ENCODE peak calls at places on chromosomes 7 and 10, in four cellular contexts. Z is stomach, C is lung, E is IMR-90. B is an unnamed sample. For H3K4me1, the result is how much of the 10 kb centered on the place peaks cover.

GRCh38 chr7:7653568-7654187 is 13.1 kb downstream of the UMAD1 start:
- DNase-seq in Z (no peak), C (no peak), E (no peak), B (no peak)

GRCh38 chr7:106239406-106239805 is 45.4 kb downstream of the NAMPT start:
- DNase-seq in Z (peak), C (no peak), E (no peak), B (peak)

GRCh38 chr10:15478950-15479349 is 107.9 kb upstream of the FAM171A1 start:
- DNase-seq in Z (no peak), C (no peak), E (no peak), B (no peak)

GRCh38 chr7:156764016-156764669 is 123.6 kb downstream of the RNF32 start:
- DNase-seq in Z (peak), C (peak), E (peak), B (no peak)

GRCh38 chr10:58631715-58632114 is 119.0 kb downstream of the BICC1 start:
- DNase-seq in Z (no peak), C (no peak), E (no peak), B (no peak)

GRCh38 chr10:73886625-73887024 is 12.3 kb upstream of the CAMK2G start:
- DNase-seq in Z (no peak), C (no peak), E (no peak), B (peak)

GRCh38 chr7:95549818-95550529 is 46.3 kb downstream of the PDK4 start:
- DNase-seq in Z (peak), C (peak), E (peak), B (peak)

GRCh38 chr10:63114031-63114814 is 18.9 kb upstream of the NRBF2 start:
- DNase-seq in Z (peak), C (peak), E (peak), B (no peak)

GRCh38 chr7:80819503-80819902 is 99.3 kb downstream of the SEMA3C start:
- DNase-seq in Z (no peak), C (no peak), E (no peak), B (no peak)

GRCh38 chr10:89302628-89303027 is 782 bp downstream of the IFIT2 start:
- DNase-seq in Z (no peak), C (no peak), E (no peak), B (peak)

GRCh38 chr7:25752967-25753791 is 398.8 kb upstream of the NFE2L3 start:
- DNase-seq in Z (no peak), C (no peak), E (no peak), B (no peak)

GRCh38 chr7:2523941-2524807 is 4.6 kb downstream of the LFNG start:
- DNase-seq in Z (peak), C (peak), E (peak), B (peak)

GRCh38 chr7:115477193-115477651 is 553.3 kb downstream of the TFEC start:
- DNase-seq in Z (no peak), C (no peak), E (no peak), B (no peak)

GRCh38 chr7:132575336-132575986 is 809 bp downstream of the PLXNA4 start:
- DNase-seq in Z (no peak), C (no peak), E (peak), B (no peak)

GRCh38 chr7:120276720-120277119 is 3.7 kb downstream of the KCND2 start:
- DNase-seq in Z (no peak), C (no peak), E (no peak), B (no peak)

GRCh38 chr7:158570449-158571170 is 17.0 kb downstream of the PTPRN2 start:
- DNase-seq in Z (no peak), C (no peak), E (no peak), B (no peak)

GRCh38 chr10:94138391-94138790 is 144.7 kb downstream of the PLCE1 start:
- DNase-seq in Z (no peak), C (no peak), E (peak), B (no peak)

GRCh38 chr7:7181519-7182155 is 707 bp upstream of the C1GALT1 start:
- DNase-seq in Z (peak), C (peak), E (peak), B (peak)

GRCh38 chr7:132435016-132435990 is 141.0 kb downstream of the PLXNA4 start:
- DNase-seq in Z (no peak), C (no peak), E (no peak), B (no peak)

GRCh38 chr7:7173956-7174632 is 8.2 kb upstream of the C1GALT1 start:
- DNase-seq in Z (no peak), C (no peak), E (no peak), B (no peak)

GRCh38 chr10:58952747-58953466 is 223.5 kb upstream of the PHYHIPL start:
- DNase-seq in Z (peak), C (no peak), E (peak), B (no peak)

GRCh38 chr7:121595949-121596692 is 200.0 kb upstream of the FAM3C start:
- DNase-seq in Z (no peak), C (no peak), E (no peak), B (no peak)

GRCh38 chr7:13508586-13508985 is 480.9 kb downstream of the ETV1 start:
- DNase-seq in Z (no peak), C (no peak), E (no peak), B (no peak)

GRCh38 chr7:151013728-151014497 is 10.4 kb downstream of the ATG9B start:
- DNase-seq in Z (peak), C (no peak), E (peak), B (no peak)
- H3K4me1 ChIP-seq in Z (under half), C (under half), E (under half), B (under half)

GRCh38 chr10:30215631-30216030 is 133.4 kb downstream of the MTPAP start:
- DNase-seq in Z (no peak), C (no peak), E (no peak), B (no peak)

GRCh38 chr10:30215131-30215530 is 133.9 kb downstream of the MTPAP start:
- DNase-seq in Z (no peak), C (no peak), E (peak), B (no peak)

GRCh38 chr10:30216811-30217210 is 132.3 kb downstream of the MTPAP start:
- DNase-seq in Z (no peak), C (no peak), E (no peak), B (no peak)

GRCh38 chr10:30219977-30220751 is 128.9 kb downstream of the MTPAP start:
- DNase-seq in Z (no peak), C (peak), E (peak), B (peak)
- H3K4me3 ChIP-seq in Z (no peak), C (no peak), E (no peak), B (peak)

GRCh38 chr7:135258585-135258984 is 24.9 kb downstream of the STRA8 start:
- DNase-seq in Z (no peak), C (no peak), E (no peak), B (no peak)
- H3K4me1 ChIP-seq in Z (under half), C (under half), E (under half), B (under half)

GRCh38 chr7:143444063-143444782 is 970 bp downstream of the TAS2R60 start:
- DNase-seq in Z (no peak), C (no peak), E (no peak), B (no peak)

GRCh38 chr7:143444785-143445184 is 1.5 kb downstream of the TAS2R60 start:
- DNase-seq in Z (no peak), C (no peak), E (no peak), B (no peak)

GRCh38 chr7:143448429-143448828 is 5.2 kb downstream of the TAS2R60 start:
- DNase-seq in Z (no peak), C (no peak), E (no peak), B (no peak)

GRCh38 chr7:143449793-143450192 is 6.5 kb downstream of the TAS2R60 start:
- DNase-seq in Z (no peak), C (no peak), E (no peak), B (no peak)

DNA sequence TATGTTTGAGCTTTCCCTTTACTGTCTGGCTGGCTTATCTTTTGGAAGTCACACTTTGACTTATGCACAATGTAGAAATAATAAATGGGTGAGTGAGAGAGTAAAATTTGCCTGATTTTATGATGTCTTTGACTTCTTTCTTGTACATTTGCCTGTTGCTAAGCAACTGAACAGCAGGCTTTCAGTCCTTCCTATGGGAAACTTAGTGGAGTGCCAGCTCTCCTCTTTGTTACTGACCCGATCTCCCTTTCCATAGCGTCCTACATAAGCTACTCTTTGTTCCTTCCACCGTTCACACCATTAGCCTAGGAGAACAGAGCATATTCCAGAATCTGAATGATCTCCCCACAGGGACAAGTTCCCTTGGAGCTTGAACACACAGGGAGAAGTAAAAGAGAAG is 4.2 kb downstream of the TAS2R60 start:
- DNase-seq in Z (no peak), C (no peak), E (no peak), B (no peak)
- H3K4me3 ChIP-seq in Z (no peak), C (no peak), E (no peak), B (no peak)

DNA sequence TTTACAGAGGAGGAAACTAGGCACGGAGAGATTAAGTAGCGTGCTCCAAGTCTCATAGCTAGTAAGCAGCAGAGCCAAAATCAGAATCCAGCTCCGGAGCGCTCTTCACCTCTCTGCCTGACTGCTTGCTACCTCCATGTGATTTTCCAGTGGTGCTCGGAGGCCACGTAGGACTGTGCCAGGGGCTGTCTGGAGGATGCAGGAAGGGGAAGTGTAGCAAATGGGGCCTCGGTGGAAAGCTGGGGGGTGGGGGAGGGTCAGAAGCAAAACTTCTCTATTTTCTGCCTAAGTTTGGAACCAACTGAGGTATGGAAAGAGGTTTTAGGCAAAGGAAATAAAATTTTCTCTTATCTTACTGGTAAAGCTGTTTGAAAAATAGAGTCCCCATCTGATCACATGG is 108.6 kb downstream of the TBXAS1 start:
- DNase-seq in Z (no peak), C (no peak), E (no peak), B (no peak)
- H3K4me1 ChIP-seq in Z (under half), C (under half), E (under half), B (under half)